ENCODE peak calls at places on chromosome 10, in five cellular contexts. K is right lobe of liver; T is IMR-90; F is CD8-positive, alpha-beta T cell; H is fibroblast of lung. P is an unnamed sample. For H3K9me3, the result is how much of the 10 kb centered on the place peaks cover.

GRCh38 chr10:16231734-16232133 is 205.1 kb upstream of the PTER start:
- DNase-seq in K (no peak), T (no peak), F (no peak), H (no peak), P (no peak)

GRCh38 chr10:113589225-113589770 is 36.4 kb downstream of the HABP2 start:
- DNase-seq in K (no peak), T (no peak), F (no peak), H (no peak), P (no peak)

GRCh38 chr10:48605786-48606529 is 1.1 kb upstream of the ARHGAP22 start:
- DNase-seq in K (no peak), T (peak), F (no peak), H (peak), P (peak)

GRCh38 chr10:19819419-19820033 is 3.3 kb downstream of the PLXDC2 start:
- DNase-seq in K (no peak), T (peak), F (no peak), H (peak), P (no peak)

GRCh38 chr10:102120142-102120986 is at the start of gene LDB1:
- DNase-seq in K (peak), T (peak), F (peak), H (peak), P (peak)

GRCh38 chr10:97180367-97180763 is 5.4 kb downstream of the SLIT1 start:
- DNase-seq in K (peak), T (no peak), F (no peak), H (no peak), P (no peak)

GRCh38 chr10:8331387-8331786 is 276.9 kb downstream of the GATA3 start:
- DNase-seq in K (no peak), T (no peak), F (peak), H (no peak), P (no peak)

GRCh38 chr10:102669206-102670064 is 25.2 kb downstream of the TRIM8 start:
- DNase-seq in K (peak), T (peak), F (peak), H (peak), P (no peak)

GRCh38 chr10:61970182-61971015 is 68.9 kb downstream of the ARID5B start:
- DNase-seq in K (no peak), T (no peak), F (no peak), H (peak), P (no peak)

GRCh38 chr10:16843252-16843870 is 26.1 kb upstream of the RSU1 start:
- DNase-seq in K (no peak), T (peak), F (no peak), H (peak), P (no peak)

GRCh38 chr10:23099816-23100215 is 4.4 kb downstream of the MSRB2 start:
- DNase-seq in K (no peak), T (peak), F (no peak), H (peak), P (no peak)

GRCh38 chr10:1019362-1019761 is 6.3 kb downstream of the IDI2 start:
- DNase-seq in K (no peak), T (no peak), F (no peak), H (no peak), P (no peak)

GRCh38 chr10:73414230-73414981 is 548 bp upstream of the ANXA7 start:
- DNase-seq in K (no peak), T (no peak), F (no peak), H (no peak), P (no peak)

GRCh38 chr10:95544783-95545500 is 16.2 kb downstream of the SORBS1 start:
- DNase-seq in K (no peak), T (no peak), F (no peak), H (peak), P (no peak)

GRCh38 chr10:34333513-34333912 is 481.6 kb downstream of the PARD3 start:
- DNase-seq in K (no peak), T (peak), F (no peak), H (peak), P (no peak)

GRCh38 chr10:110918269-110918632 is 729 bp downstream of the BBIP1 start:
- DNase-seq in K (no peak), T (peak), F (peak), H (peak), P (peak)

GRCh38 chr10:366186-366585 is 230.9 kb downstream of the ZMYND11 start:
- DNase-seq in K (no peak), T (no peak), F (no peak), H (no peak), P (no peak)

GRCh38 chr10:101287922-101288638 is 58.8 kb upstream of the LBX1 start:
- DNase-seq in K (no peak), T (peak), F (no peak), H (peak), P (no peak)

GRCh38 chr10:89981891-89982290 is 280.5 kb downstream of the KIF20B start:
- DNase-seq in K (no peak), T (no peak), F (no peak), H (peak), P (no peak)

GRCh38 chr10:27153325-27153724 is 859 bp downstream of the YME1L1 start:
- DNase-seq in K (no peak), T (no peak), F (no peak), H (no peak), P (no peak)

GRCh38 chr10:48258083-48258482 is 16.4 kb downstream of the FRMPD2 start:
- DNase-seq in K (no peak), T (no peak), F (no peak), H (no peak), P (no peak)

DNA sequence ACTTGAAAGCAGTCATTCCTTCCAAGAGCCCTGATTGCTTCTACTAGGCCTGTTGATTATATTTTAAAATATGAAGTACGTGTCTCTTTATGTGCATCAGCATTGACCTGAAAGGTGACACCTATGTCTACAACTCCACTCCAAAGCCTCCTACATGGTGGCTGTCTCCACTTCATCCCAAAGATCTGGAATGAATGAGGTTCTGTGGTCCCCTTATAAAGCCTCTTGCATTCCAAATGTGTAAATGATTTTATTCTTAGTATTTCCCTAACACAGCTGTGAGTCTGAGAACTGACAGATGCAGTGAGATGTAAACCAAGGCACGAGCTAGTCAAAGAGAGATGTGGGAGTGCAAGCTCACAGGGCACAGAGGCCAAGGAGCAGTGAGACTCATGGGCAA is 176.0 kb upstream of the SVIL start:
- DNase-seq in K (no peak), T (no peak), F (no peak), H (peak), P (no peak)
- H3K27ac ChIP-seq in K (no peak), T (peak), F (no peak), H (peak), P (peak)

DNA sequence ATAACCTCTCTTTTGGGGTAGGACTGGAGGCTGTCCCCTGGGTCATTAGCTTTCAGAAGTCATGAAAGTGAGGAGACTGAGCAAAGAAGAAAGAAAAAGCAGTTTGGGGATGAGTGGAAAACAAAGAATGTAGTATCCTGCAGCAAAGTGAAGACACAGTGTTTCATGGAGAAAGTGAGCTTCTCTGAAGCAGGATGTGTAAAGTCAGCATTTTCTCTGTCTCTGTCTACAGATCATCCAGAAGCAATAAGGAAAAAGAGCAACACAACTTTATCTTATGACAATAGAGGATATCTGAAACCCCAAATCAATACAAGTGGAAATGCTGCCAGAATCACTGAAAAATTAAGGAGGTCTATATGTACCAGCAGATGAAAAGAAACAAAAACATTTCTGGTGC is 28.4 kb upstream of the ZNF248 start:
- DNase-seq in K (no peak), T (no peak), F (no peak), H (no peak), P (no peak)
- H3K9me3 ChIP-seq in K (under half), T (under half), F (under half), H (under half), P (under half)

GRCh38 chr10:92844746-92845145 is 3.6 kb upstream of the EXOC6 start:
- DNase-seq in K (no peak), T (peak), F (no peak), H (peak), P (no peak)

GRCh38 chr10:92834331-92834730 is 14.0 kb upstream of the EXOC6 start:
- DNase-seq in K (no peak), T (peak), F (no peak), H (no peak), P (no peak)

GRCh38 chr10:92834981-92835380 is 13.3 kb upstream of the EXOC6 start:
- DNase-seq in K (no peak), T (peak), F (no peak), H (peak), P (no peak)

GRCh38 chr10:92837462-92837861 is 10.9 kb upstream of the EXOC6 start:
- DNase-seq in K (no peak), T (no peak), F (no peak), H (no peak), P (no peak)

DNA sequence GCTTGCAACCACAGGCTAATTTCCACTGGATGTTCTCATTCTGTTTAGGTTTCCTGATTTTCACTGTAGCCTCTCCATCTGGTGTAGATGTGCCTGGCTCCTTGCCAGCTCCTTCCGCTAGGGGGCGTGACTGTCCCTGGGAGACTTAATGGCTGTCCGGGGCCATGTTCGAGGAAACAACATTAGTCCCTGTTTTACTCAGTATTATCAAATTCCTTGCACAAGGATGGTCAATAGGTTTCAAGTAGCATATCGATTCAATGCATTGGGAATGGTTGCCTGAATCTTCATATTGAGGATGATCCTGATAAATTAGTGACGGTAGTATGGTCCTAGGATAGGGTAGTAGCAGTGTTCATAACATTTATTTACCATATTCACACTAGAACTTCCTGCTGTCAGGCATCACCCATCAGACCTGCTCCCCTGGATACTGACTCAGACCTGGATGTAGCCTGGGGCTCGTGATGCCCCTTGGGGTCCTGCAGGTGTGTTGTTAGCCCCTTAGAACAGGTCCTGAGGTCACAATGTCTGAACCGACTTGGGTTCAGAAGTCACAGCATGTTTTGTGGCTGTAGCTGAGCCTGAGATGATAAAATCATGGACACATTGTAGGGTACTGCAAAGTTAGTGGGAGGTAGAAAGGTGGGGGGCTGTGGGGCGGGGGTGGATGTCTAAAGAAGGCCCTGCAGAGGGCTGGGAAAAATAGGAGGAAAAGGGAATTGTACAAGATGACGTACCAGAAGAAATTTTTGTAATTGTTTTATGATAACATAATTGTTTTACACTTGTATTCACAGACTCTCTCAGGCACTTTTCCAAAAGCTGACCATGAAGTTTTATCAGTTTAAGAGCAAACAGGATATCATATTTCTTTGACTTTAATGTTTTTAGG is 8.9 kb upstream of the EXOC6 start:
- DNase-seq in K (peak), T (peak), F (peak), H (peak), P (no peak)
- TF ChIP-seq CTCF in K (no peak), T (peak), F (peak), H (no peak), P (no peak)

GRCh38 chr10:132560248-132560731 is 22.7 kb downstream of the INPP5A start:
- DNase-seq in K (no peak), T (peak), F (no peak), H (peak), P (no peak)
- H3K27ac ChIP-seq in K (no peak), T (no peak), F (no peak), H (no peak), P (no peak)

DNA sequence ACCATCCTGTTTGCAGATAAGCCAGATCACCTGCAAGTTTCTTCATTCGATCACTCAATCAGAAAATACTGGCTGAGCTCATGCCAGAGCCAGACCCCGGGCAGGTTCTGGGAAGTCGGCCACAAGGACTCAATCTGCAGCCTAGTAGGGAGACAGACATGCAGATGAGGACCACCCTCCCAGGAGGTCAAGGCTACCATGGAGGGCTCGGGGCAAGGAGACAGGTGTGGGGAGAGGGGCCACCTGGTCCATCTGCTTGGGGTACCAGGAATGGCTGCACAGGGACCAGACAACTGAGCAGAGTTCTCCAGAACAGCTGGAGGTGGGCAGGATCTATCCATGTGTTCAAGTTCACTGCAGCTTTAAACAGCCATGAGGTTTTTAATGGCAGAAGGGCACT is 16.8 kb upstream of the CPXM2 start:
- DNase-seq in K (no peak), T (no peak), F (no peak), H (no peak), P (no peak)
- H3K9me3 ChIP-seq in K (under half), T (under half), F (under half), H (under half), P (under half)

DNA sequence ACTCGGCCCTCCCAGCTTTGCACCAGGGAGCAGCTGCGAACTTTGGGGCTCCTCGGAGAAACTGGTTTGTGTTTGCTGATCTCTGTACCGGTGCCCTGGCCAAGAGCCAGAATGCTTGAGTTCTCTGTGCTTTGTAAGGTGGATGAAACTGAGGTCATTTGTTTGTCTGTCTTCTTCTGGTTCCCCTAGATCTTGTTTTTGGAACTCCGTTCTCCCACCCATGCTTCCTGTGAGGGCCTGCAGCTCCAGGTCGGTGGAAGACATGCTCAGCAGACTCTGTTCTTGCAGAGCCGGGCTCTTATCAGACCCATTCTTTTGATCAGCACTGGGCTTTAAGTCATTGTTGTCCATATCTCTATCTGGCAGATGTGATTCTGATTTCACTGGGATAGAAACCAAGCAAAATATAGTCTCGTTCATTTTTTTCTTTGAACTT is 31.4 kb downstream of the JCAD start:
- DNase-seq in K (no peak), T (no peak), F (peak), H (peak), P (no peak)
- TF ChIP-seq CTCF in K (no peak), T (no peak), F (no peak), H (no peak), P (no peak)

DNA sequence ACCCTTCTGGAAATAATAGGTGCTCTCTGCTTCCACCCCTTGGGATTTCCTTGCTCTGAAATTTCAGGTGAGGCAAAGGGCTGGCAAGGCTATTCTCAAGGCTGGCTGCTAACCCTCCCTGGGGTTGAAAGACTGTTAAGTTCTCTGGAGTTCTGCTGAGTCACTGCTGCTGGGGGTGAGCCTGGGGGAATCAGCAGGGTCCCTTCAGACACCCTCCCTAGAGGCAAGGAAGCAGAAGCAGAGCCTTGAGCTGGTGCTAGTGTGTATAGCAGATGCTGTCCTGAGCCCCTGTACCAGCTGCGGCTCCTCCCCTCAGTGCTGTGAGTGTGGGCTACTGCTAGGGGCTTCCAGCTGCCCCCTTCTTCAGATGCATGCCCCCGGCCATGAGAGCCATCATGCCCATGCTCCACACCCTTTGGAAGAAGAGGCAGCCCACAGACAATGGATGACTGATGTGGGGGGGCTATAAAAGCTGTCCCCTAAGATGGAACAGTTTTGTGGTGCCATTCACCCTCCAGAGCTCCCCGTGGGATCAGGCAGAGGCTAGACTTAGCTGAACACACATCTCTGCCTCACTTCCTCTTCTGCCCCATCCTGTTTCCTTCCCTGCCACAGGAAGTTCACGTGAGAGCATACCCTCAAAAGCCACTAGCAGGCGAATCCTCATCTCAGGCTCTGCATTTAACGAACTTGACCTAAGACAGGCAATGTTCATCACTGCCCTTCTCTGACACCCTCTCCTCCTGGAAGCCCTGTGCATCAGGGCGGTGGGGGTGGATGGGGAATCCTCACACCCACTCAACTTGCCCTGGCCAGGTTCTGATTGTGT is 91.8 kb downstream of the SH3PXD2A start:
- DNase-seq in K (peak), T (peak), F (no peak), H (no peak), P (no peak)
- H3K27ac ChIP-seq in K (no peak), T (peak), F (no peak), H (no peak), P (no peak)

GRCh38 chr10:131775444-131775832 is 125.4 kb upstream of the PPP2R2D start:
- DNase-seq in K (no peak), T (no peak), F (no peak), H (no peak), P (peak)
- H3K9me3 ChIP-seq in K (under half), T (half or more), F (under half), H (under half), P (under half)